ENCODE peak calls at places on chromosomes 6 and 20, in ten cellular contexts. H is GM13976; I is progenitor cell of endocrine pancreas; A is AG10803; P is AG09309; G is CD8-positive, alpha-beta T cell; Y is keratinocyte; M is choroid plexus epithelial cell; L is heart right ventricle; J is activated B cell treated with CpG ODN at 0.5 μM for 24 hours. U is an unnamed sample.

GRCh38 chr20:25065625-25066338 is 7.8 kb upstream of the ACSS1 start:
- DNase-seq in H (peak), I (no peak), A (peak), P (no peak), G (peak), Y (no peak), M (peak), L (peak), J (peak), U (peak)

GRCh38 chr6:42372699-42373098 is 79.0 kb downstream of the TRERF1 start:
- DNase-seq in H (no peak), I (no peak), A (no peak), P (no peak), G (peak), Y (no peak), M (no peak), L (no peak), J (no peak), U (no peak)

GRCh38 chr20:57361517-57361916 is 10.5 kb downstream of the RAE1 start:
- DNase-seq in H (no peak), I (no peak), A (peak), P (peak), G (no peak), Y (peak), M (peak), L (no peak), J (no peak), U (no peak)

GRCh38 chr6:34953084-34954025 is 64.3 kb downstream of the ANKS1A start:
- DNase-seq in H (no peak), I (no peak), A (peak), P (peak), G (no peak), Y (no peak), M (peak), L (no peak), J (no peak), U (no peak)

GRCh38 chr20:43925215-43925614 is 10.6 kb downstream of the TOX2 start:
- DNase-seq in H (peak), I (no peak), A (no peak), P (no peak), G (no peak), Y (no peak), M (no peak), L (no peak), J (no peak), U (no peak)

GRCh38 chr6:111894272-111894671 is 21.0 kb upstream of the FYN start:
- DNase-seq in H (no peak), I (no peak), A (peak), P (no peak), G (no peak), Y (no peak), M (peak), L (no peak), J (no peak), U (no peak)

GRCh38 chr6:33622456-33623431 is 1.6 kb downstream of the ITPR3 start:
- DNase-seq in H (peak), I (no peak), A (no peak), P (no peak), G (no peak), Y (no peak), M (peak), L (no peak), J (no peak), U (no peak)

GRCh38 chr6:150142657-150143501 is at the start of gene PPP1R14C:
- DNase-seq in H (peak), I (peak), A (peak), P (no peak), G (no peak), Y (no peak), M (no peak), L (peak), J (peak), U (no peak)

GRCh38 chr6:101513181-101513580 is 119.7 kb downstream of the GRIK2 start:
- DNase-seq in H (no peak), I (no peak), A (no peak), P (no peak), G (no peak), Y (no peak), M (no peak), L (no peak), J (no peak), U (no peak)

GRCh38 chr20:48310312-48310711 is 517.5 kb downstream of the PREX1 start:
- DNase-seq in H (no peak), I (no peak), A (no peak), P (no peak), G (no peak), Y (no peak), M (no peak), L (no peak), J (no peak), U (no peak)
- TF ChIP-seq CTCF in H (no peak), I (no peak), A (no peak), P (no peak), G (no peak), Y (no peak), M (no peak), L (no peak), J (no peak), U (no peak)

GRCh38 chr6:154993026-154993425 is 2.1 kb upstream of the TIAM2 start:
- DNase-seq in H (no peak), I (no peak), A (peak), P (no peak), G (no peak), Y (no peak), M (peak), L (no peak), J (no peak), U (no peak)
- TF ChIP-seq CTCF in H (no peak), I (no peak), A (no peak), P (no peak), G (no peak), Y (no peak), M (no peak), L (no peak), J (no peak), U (no peak)

DNA sequence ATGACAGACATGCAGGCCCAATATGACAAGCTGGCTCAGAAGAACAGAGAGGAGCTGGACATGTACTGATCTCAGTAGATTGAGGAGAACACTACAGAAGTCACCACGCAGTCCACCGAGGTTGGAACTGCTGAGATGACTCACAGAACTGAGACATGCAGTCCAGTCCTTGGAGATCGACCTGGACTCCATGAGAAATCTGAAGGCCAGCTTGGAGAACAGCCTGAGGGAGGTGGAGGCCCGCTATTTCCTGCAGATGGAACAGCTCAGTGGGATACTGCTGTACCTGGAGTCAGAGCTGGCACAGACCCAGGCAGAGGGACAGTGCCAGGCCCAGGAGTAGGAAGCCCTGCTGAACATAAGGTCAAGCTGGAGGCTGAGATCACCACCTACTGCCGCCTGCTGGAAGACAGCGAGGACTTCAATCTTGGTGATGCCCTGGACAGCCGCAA is 21.3 kb downstream of the RNF114 start:
- DNase-seq in H (no peak), I (no peak), A (no peak), P (no peak), G (no peak), Y (no peak), M (no peak), L (no peak), J (no peak), U (no peak)
- TF ChIP-seq CTCF in H (no peak), I (no peak), A (no peak), P (no peak), G (no peak), Y (no peak), M (peak), L (no peak), J (no peak), U (no peak)

GRCh38 chr6:168368971-168369370 is 49.4 kb upstream of the DACT2 start:
- DNase-seq in H (no peak), I (no peak), A (no peak), P (no peak), G (no peak), Y (no peak), M (no peak), L (no peak), J (no peak), U (no peak)

GRCh38 chr6:168369776-168370175 is 50.2 kb upstream of the DACT2 start:
- DNase-seq in H (no peak), I (no peak), A (no peak), P (no peak), G (no peak), Y (no peak), M (no peak), L (no peak), J (no peak), U (no peak)

GRCh38 chr6:168371635-168371988 is 52.0 kb upstream of the DACT2 start:
- DNase-seq in H (no peak), I (no peak), A (no peak), P (no peak), G (no peak), Y (no peak), M (no peak), L (no peak), J (no peak), U (no peak)

GRCh38 chr6:168371185-168371584 is 51.6 kb upstream of the DACT2 start:
- DNase-seq in H (no peak), I (no peak), A (no peak), P (no peak), G (no peak), Y (no peak), M (no peak), L (no peak), J (no peak), U (no peak)

DNA sequence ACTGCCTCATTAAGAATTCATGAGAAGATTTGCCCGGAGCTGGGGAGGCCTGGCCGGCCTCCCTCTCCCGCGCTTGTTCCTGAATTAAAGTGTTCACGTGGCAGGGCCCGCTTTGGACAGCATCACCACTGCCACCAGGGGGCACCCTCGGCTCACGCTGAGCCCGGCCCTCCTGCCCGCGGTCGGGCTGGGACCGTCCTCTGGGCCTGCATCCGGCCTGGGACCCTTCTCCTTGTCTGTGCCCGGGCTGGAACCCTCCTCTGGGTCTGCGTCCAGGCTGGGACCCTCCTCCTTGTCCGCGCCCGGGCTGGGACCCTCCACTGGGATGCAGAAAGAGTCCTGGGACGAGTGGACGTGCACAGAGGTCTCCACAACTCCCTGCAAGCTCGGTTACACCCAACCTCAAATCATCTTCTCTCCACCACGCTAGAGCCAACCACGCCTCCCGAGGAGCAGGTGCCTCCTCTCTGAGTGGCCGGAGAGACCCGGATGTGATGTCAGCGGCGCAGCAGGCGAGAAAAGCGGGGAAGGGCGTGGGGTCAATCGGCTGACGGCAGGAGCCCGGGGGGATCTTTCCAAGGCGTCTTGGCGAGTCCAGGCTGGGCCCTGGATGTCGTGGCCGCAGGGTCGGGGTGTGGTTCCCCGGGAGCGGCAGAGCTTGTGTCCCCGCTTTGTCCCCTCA is 50.9 kb upstream of the DACT2 start:
- DNase-seq in H (peak), I (peak), A (peak), P (no peak), G (peak), Y (no peak), M (peak), L (peak), J (peak), U (peak)
- TF ChIP-seq CTCF in H (peak), I (peak), A (peak), P (no peak), G (peak), Y (peak), M (peak), L (peak), J (no peak), U (peak)